ENCODE peak calls at places on chromosomes 16 and 17, in seven cellular contexts. E, X, R, H, Y, P and S are unnamed samples. For H4K20me1, the result is how much of the 10 kb centered on the place peaks cover.

GRCh38 chr17:79545251-79546005 is 65.4 kb downstream of the RBFOX3 start:
- DNase-seq in P (no peak), E (no peak), H (no peak), R (no peak), X (no peak), Y (no peak), S (no peak)

GRCh38 chr16:3780570-3780969 is 63.2 kb upstream of the TRAP1 start:
- DNase-seq in X (peak), P (no peak), H (no peak), Y (peak), E (no peak), R (peak), S (peak)

GRCh38 chr17:58595194-58595792 is 80.9 kb upstream of the MTMR4 start:
- DNase-seq in Y (no peak), H (no peak), E (no peak), R (no peak), X (no peak), P (peak), S (no peak)

GRCh38 chr17:48333034-48333491 is 97.0 kb downstream of the SKAP1 start:
- DNase-seq in H (no peak), E (no peak), P (peak), X (no peak), Y (no peak), R (peak), S (peak)

GRCh38 chr16:66225696-66226095 is 140.8 kb upstream of the CDH5 start:
- DNase-seq in Y (no peak), R (no peak), E (no peak), X (no peak), P (no peak), H (no peak), S (no peak)

GRCh38 chr16:2691491-2692248 is 9.3 kb downstream of the KCTD5 start:
- DNase-seq in H (no peak), R (no peak), X (no peak), P (no peak), Y (peak), E (no peak), S (no peak)

GRCh38 chr17:18981642-18982424 is 22.7 kb downstream of the FAM83G start:
- DNase-seq in H (peak), P (no peak), X (peak), E (peak), Y (no peak), R (peak), S (peak)

GRCh38 chr17:36856169-36856568 is 81.1 kb upstream of the LHX1 start:
- DNase-seq in H (no peak), E (no peak), X (no peak), Y (no peak), R (no peak), P (no peak), S (no peak)

GRCh38 chr16:30184430-30185140 is 1.2 kb downstream of the CORO1A start:
- DNase-seq in R (no peak), X (no peak), H (no peak), E (no peak), Y (peak), P (peak), S (no peak)

GRCh38 chr16:58222532-58223316 is 24.8 kb upstream of the CSNK2A2 start:
- DNase-seq in H (peak), Y (no peak), P (no peak), R (peak), X (peak), E (no peak), S (peak)

GRCh38 chr17:29625037-29625750 is 2.5 kb upstream of the CORO6 start:
- DNase-seq in H (no peak), E (peak), P (no peak), X (peak), R (peak), Y (peak), S (peak)

GRCh38 chr17:15092762-15093161 is 172.4 kb downstream of the PMP22 start:
- DNase-seq in Y (no peak), P (no peak), H (no peak), R (peak), X (peak), E (no peak), S (peak)

GRCh38 chr17:17785407-17785806 is 51.4 kb downstream of the SREBF1 start:
- DNase-seq in P (no peak), E (no peak), H (no peak), R (no peak), Y (no peak), X (no peak), S (no peak)

GRCh38 chr17:81280571-81280970 is 14.5 kb downstream of the SLC38A10 start:
- DNase-seq in E (no peak), P (no peak), Y (no peak), R (no peak), H (no peak), X (no peak), S (no peak)

GRCh38 chr16:70483426-70483825 is 29.0 kb downstream of the FCSK start:
- DNase-seq in P (no peak), E (no peak), Y (no peak), R (no peak), H (no peak), X (no peak), S (no peak)

GRCh38 chr17:76437467-76438402 is 15.2 kb downstream of the UBE2O start:
- DNase-seq in Y (no peak), X (no peak), H (peak), R (no peak), E (no peak), P (no peak), S (no peak)

GRCh38 chr16:30163538-30163937 is 19.9 kb upstream of the CORO1A start:
- DNase-seq in X (no peak), P (no peak), Y (no peak), E (no peak), R (no peak), H (no peak), S (no peak)

GRCh38 chr16:88622125-88622524 is 16.2 kb upstream of the IL17C start:
- DNase-seq in X (no peak), P (no peak), Y (no peak), E (no peak), H (no peak), R (no peak), S (no peak)
- H3K9ac ChIP-seq in X (no peak), P (no peak), Y (no peak), E (no peak), H (no peak), R (no peak), S (no peak)

GRCh38 chr17:71987634-71988033 is 133.2 kb upstream of the SOX9 start:
- DNase-seq in H (no peak), X (peak), R (peak), Y (no peak), E (no peak), P (peak), S (peak)
- H3K4me2 ChIP-seq in H (no peak), X (no peak), R (no peak), Y (no peak), E (no peak), P (peak), S (peak)

GRCh38 chr16:81465375-81465943 is 20.9 kb downstream of the CMIP start:
- DNase-seq in E (no peak), X (no peak), H (peak), Y (no peak), R (no peak), P (no peak), S (no peak)
- H4K20me1 ChIP-seq in E (half or more), X (under half), H (half or more), Y (under half), R (half or more), P (under half), S (under half)

GRCh38 chr17:51029568-51030463 is 90.9 kb downstream of the SPAG9 start:
- DNase-seq in E (no peak), Y (no peak), R (peak), H (no peak), X (peak), P (peak), S (peak)

GRCh38 chr17:51035436-51035835 is 85.2 kb downstream of the SPAG9 start:
- DNase-seq in P (peak), H (no peak), R (peak), X (peak), Y (no peak), E (peak), S (peak)

GRCh38 chr17:51032850-51033249 is 87.8 kb downstream of the SPAG9 start:
- DNase-seq in H (no peak), Y (no peak), R (peak), X (peak), P (no peak), E (no peak), S (peak)

GRCh38 chr17:51036084-51036483 is 84.6 kb downstream of the SPAG9 start:
- DNase-seq in Y (no peak), E (no peak), R (no peak), X (no peak), P (no peak), H (no peak), S (no peak)

GRCh38 chr17:51034800-51035199 is 85.9 kb downstream of the SPAG9 start:
- DNase-seq in H (no peak), X (no peak), R (no peak), E (no peak), P (no peak), Y (no peak), S (no peak)
- H3K9ac ChIP-seq in H (no peak), X (no peak), R (no peak), E (no peak), P (no peak), Y (no peak), S (no peak)

GRCh38 chr17:858941-859452 is 76.8 kb downstream of the MRM3 start:
- DNase-seq in Y (no peak), H (no peak), X (no peak), R (no peak), E (no peak), P (no peak), S (peak)
- H3K4me2 ChIP-seq in Y (no peak), H (no peak), X (peak), R (no peak), E (peak), P (no peak), S (peak)

DNA sequence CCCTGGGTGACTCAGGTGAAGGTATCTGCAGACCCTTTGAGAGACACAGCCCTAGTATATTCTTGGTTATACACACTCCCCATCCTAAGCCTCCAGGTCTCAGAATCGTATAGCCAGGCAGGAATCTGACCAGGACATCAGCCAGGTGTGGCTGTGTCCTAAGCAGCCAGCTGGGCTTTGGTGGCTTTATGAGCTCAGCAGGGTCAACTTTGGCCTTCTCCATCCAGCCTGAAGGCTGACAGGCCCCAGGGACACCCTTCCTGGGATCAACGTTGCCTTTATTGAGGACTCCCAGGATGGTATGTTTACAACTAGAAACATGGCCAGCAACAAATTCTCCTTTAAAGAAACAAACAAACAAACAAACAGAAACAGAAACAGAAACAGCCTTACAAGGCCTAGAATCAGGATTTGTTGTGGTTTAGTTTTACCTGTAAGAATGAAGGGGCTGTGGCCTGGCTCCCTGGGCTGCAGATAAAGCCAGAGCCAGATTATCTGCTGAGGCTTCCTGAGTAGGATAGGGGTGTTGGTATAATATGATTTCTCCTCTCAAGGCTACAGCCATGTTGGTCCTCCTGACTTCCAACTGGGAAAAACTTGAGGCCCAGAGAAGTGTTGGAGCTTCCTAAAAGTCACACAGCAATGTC is 8.5 kb downstream of the KIF19 start:
- DNase-seq in E (no peak), R (no peak), X (no peak), Y (no peak), H (no peak), P (no peak), S (peak)
- H4K20me1 ChIP-seq in E (under half), R (under half), X (under half), Y (under half), H (under half), P (under half), S (under half)

GRCh38 chr17:63842173-63842539 is 329 bp downstream of the SMARCD2 start:
- DNase-seq in R (no peak), Y (no peak), X (no peak), P (no peak), E (no peak), H (no peak), S (no peak)

GRCh38 chr17:63841350-63842172 is 924 bp downstream of the SMARCD2 start:
- DNase-seq in H (peak), P (peak), X (peak), E (peak), R (peak), Y (peak), S (peak)

GRCh38 chr17:63838586-63839184 is 3.8 kb downstream of the SMARCD2 start:
- DNase-seq in X (no peak), H (no peak), P (no peak), Y (no peak), R (peak), E (no peak), S (peak)

GRCh38 chr17:63842540-63843386 is at the start of gene SMARCD2:
- DNase-seq in P (peak), H (peak), X (peak), Y (peak), E (peak), R (peak), S (peak)

DNA sequence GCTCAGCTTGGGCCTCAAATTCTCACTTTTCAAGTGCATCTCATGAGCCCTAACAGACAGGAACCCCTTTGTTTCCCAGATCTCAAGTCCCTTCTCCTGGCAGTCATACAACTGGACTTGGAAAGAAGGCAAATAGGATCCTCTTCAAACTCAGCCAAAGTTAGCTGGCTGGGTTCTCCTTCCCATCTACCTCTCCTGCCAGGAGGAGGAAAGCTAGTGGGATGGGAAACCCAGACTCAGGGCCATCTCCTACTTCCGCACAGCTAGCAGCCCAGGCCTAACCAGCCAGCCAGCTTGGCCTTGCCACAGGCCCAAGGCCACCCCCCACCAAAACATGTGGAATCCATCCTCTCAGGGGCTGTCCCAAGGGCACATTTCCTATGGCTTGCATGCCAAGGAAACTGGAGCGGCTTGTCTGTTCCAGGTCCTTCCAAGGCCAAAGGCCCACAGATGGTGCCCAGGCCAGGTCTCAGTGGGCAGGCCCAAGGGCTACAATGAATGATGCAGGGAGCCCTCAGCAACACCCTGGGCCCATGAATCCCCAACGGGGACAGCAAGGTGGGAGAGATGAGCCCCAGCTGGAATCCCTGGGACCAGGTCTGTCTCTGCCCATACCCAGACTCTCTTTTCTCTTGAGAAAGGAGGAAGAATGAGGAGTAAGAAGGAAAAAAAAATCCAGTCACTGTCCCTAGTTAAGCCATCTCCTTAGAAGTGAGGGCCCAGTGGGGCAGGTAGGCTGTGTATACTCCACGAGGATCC is 1.7 kb downstream of the SMARCD2 start:
- DNase-seq in Y (no peak), E (no peak), P (no peak), R (peak), X (no peak), H (no peak), S (peak)
- H3K9ac ChIP-seq in Y (peak), E (peak), P (peak), R (peak), X (peak), H (peak), S (peak)

DNA sequence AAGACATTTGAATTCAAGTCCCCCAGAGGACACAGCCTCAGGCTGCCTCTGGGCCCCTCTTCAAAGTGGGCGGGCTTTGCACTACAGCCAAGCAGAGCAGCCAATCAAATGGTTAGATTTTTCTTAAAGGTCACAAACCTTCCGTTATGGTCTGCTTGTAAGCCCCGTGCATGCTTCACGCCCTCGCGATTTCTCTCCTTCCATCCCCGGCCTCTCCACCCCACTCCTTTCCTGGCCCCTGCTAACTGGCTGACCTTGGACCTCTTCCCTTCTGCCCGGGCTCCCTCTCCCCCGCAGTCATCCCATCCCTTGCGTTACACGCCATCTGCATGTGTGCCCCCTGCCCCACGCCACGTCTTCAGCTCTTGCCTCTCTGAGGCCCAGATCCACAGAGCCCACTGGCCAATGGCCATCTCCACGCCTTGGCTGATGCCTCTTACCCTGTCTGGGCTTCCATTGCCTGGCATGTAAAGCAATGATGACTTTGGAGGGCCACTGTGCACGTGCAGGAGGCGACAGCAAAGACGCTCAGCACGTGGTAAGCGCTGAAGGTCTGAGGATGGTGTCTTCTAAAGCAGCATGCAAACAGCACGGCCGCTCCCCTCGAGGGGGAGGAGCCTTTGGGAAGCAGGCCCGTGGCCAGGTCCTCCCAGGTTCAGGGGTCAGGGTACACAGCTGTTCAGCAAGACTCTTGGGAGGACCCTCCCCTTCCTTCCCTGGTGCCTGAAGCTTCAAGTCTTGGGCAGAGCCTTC is 86.8 kb downstream of the ZDHHC7 start:
- DNase-seq in E (no peak), H (peak), R (no peak), P (no peak), X (no peak), Y (no peak), S (no peak)
- H3K4me2 ChIP-seq in E (no peak), H (peak), R (no peak), P (no peak), X (no peak), Y (no peak), S (no peak)